ENCODE peak calls at places on chromosomes 1 and 21, in four cellular contexts. S, V, E and L are unnamed samples. For H3K4me1 and H3K36me3, the result is how much of the 10 kb centered on the place peaks cover.

GRCh38 chr1:202014060-202014459 is 3.7 kb downstream of the ELF3 start:
- DNase-seq in S (no peak), V (no peak), E (no peak), L (no peak)

GRCh38 chr1:228216371-228217320 is 8.8 kb downstream of the OBSCN start:
- DNase-seq in S (peak), V (peak), E (no peak), L (no peak)

GRCh38 chr1:35691571-35692220 is 27.0 kb downstream of the C1orf216 start:
- DNase-seq in S (no peak), V (no peak), E (no peak), L (no peak)

GRCh38 chr21:44874497-44875331 is 1.2 kb upstream of the PTTG1IP start:
- DNase-seq in S (peak), V (peak), E (no peak), L (no peak)

GRCh38 chr1:116874622-116875277 is 35.0 kb upstream of the PTGFRN start:
- DNase-seq in S (no peak), V (no peak), E (no peak), L (no peak)

GRCh38 chr1:53080041-53080440 is 18.0 kb downstream of the PODN start:
- DNase-seq in S (no peak), V (peak), E (no peak), L (no peak)

GRCh38 chr1:23407036-23407630 is 17.4 kb downstream of the TCEA3 start:
- DNase-seq in S (no peak), V (no peak), E (no peak), L (no peak)

GRCh38 chr1:112263464-112263863 is 132.6 kb upstream of the CTTNBP2NL start:
- DNase-seq in S (no peak), V (no peak), E (no peak), L (no peak)

GRCh38 chr1:54137532-54138061 is 15.2 kb downstream of the CDCP2 start:
- DNase-seq in S (no peak), V (no peak), E (no peak), L (no peak)

GRCh38 chr1:152743371-152744145 is 14.3 kb upstream of the KPRP start:
- DNase-seq in S (no peak), V (no peak), E (no peak), L (no peak)

GRCh38 chr21:23307065-23307464 is 2300.2 kb downstream of the MRPL39 start:
- DNase-seq in S (no peak), V (no peak), E (no peak), L (no peak)

GRCh38 chr21:20519076-20519475 is 479.1 kb upstream of the NCAM2 start:
- DNase-seq in S (no peak), V (no peak), E (no peak), L (no peak)

GRCh38 chr1:87024936-87025537 is 110.6 kb downstream of the HS2ST1 start:
- DNase-seq in S (no peak), V (no peak), E (no peak), L (peak)

GRCh38 chr1:91526496-91526895 is 25.8 kb downstream of the CDC7 start:
- DNase-seq in S (no peak), V (no peak), E (no peak), L (no peak)

GRCh38 chr1:101216623-101217022 is 20.2 kb upstream of the S1PR1 start:
- DNase-seq in S (no peak), V (no peak), E (no peak), L (no peak)

GRCh38 chr1:32249831-32250525 is 1.1 kb upstream of the LCK start:
- DNase-seq in S (peak), V (peak), E (no peak), L (no peak)

GRCh38 chr1:15277933-15278332 is 30.9 kb downstream of the FHAD1 start:
- DNase-seq in S (no peak), V (no peak), E (no peak), L (no peak)

GRCh38 chr21:32719085-32719484 is 8.7 kb downstream of the SYNJ1 start:
- DNase-seq in S (no peak), V (no peak), E (no peak), L (no peak)

GRCh38 chr1:178565586-178565985 is 52.7 kb downstream of the TEX35 start:
- DNase-seq in S (no peak), V (no peak), E (no peak), L (no peak)

GRCh38 chr1:192589813-192590212 is 14.2 kb downstream of the RGS1 start:
- DNase-seq in S (no peak), V (no peak), E (no peak), L (no peak)

GRCh38 chr1:154963643-154964042 is 2.1 kb upstream of the PYGO2 start:
- DNase-seq in S (no peak), V (peak), E (no peak), L (no peak)

GRCh38 chr1:29513357-29513756 is 277.0 kb downstream of the PTPRU start:
- DNase-seq in S (no peak), V (no peak), E (no peak), L (peak)

GRCh38 chr21:37636152-37636860 is 269.7 kb downstream of the DYRK1A start:
- DNase-seq in S (no peak), V (no peak), E (no peak), L (no peak)

GRCh38 chr1:220879090-220879508 is at the start of gene HLX:
- DNase-seq in S (peak), V (peak), E (peak), L (peak)

GRCh38 chr1:240194120-240194519 is 102.4 kb downstream of the FMN2 start:
- DNase-seq in S (no peak), V (no peak), E (no peak), L (no peak)

GRCh38 chr1:903721-904270 is 19.9 kb upstream of the SAMD11 start:
- DNase-seq in S (peak), V (peak), E (no peak), L (no peak)

GRCh38 chr1:8443558-8444194 is 125.8 kb downstream of the SLC45A1 start:
- DNase-seq in S (no peak), V (no peak), E (no peak), L (peak)

GRCh38 chr21:15141236-15141970 is 76.6 kb upstream of the NRIP1 start:
- DNase-seq in S (no peak), V (peak), E (no peak), L (no peak)

GRCh38 chr1:1429671-1430073 is 5.8 kb upstream of the VWA1 start:
- DNase-seq in S (no peak), V (peak), E (no peak), L (no peak)

GRCh38 chr1:109395602-109396512 is 1.9 kb downstream of the SORT1 start:
- DNase-seq in S (no peak), V (no peak), E (no peak), L (no peak)

GRCh38 chr21:25583370-25584133 is 23.7 kb downstream of the MRPL39 start:
- DNase-seq in S (no peak), V (no peak), E (no peak), L (no peak)

GRCh38 chr1:4180066-4180735 is 280.1 kb upstream of the C1orf174 start:
- DNase-seq in S (no peak), V (no peak), E (no peak), L (no peak)

GRCh38 chr1:3359346-3360157 is 94.9 kb upstream of the ARHGEF16 start:
- DNase-seq in S (no peak), V (no peak), E (no peak), L (no peak)

GRCh38 chr1:243421784-243422183 is 165.9 kb downstream of the SDCCAG8 start:
- DNase-seq in S (no peak), V (no peak), E (no peak), L (no peak)

GRCh38 chr1:222845763-222846162 is 30.9 kb downstream of the DISP1 start:
- DNase-seq in S (no peak), V (no peak), E (no peak), L (no peak)

GRCh38 chr1:198638441-198638840 is 399 bp upstream of the PTPRC start:
- DNase-seq in S (no peak), V (no peak), E (no peak), L (no peak)
- H3K4me1 ChIP-seq in S (under half), V (under half), E (under half), L (under half)

GRCh38 chr1:9749361-9749760 is 74.4 kb downstream of the CLSTN1 start:
- DNase-seq in S (no peak), V (no peak), E (no peak), L (no peak)

GRCh38 chr1:9746651-9747050 is 77.1 kb downstream of the CLSTN1 start:
- DNase-seq in S (no peak), V (no peak), E (no peak), L (no peak)

GRCh38 chr1:9755441-9755995 is 68.2 kb downstream of the CLSTN1 start:
- DNase-seq in S (no peak), V (no peak), E (no peak), L (no peak)

GRCh38 chr1:9753121-9753531 is 70.6 kb downstream of the CLSTN1 start:
- DNase-seq in S (no peak), V (no peak), E (no peak), L (no peak)

GRCh38 chr1:9751971-9752370 is 71.8 kb downstream of the CLSTN1 start:
- DNase-seq in S (no peak), V (no peak), E (no peak), L (no peak)
- H3K36me3 ChIP-seq in S (under half), V (under half), E (under half), L (under half)

DNA sequence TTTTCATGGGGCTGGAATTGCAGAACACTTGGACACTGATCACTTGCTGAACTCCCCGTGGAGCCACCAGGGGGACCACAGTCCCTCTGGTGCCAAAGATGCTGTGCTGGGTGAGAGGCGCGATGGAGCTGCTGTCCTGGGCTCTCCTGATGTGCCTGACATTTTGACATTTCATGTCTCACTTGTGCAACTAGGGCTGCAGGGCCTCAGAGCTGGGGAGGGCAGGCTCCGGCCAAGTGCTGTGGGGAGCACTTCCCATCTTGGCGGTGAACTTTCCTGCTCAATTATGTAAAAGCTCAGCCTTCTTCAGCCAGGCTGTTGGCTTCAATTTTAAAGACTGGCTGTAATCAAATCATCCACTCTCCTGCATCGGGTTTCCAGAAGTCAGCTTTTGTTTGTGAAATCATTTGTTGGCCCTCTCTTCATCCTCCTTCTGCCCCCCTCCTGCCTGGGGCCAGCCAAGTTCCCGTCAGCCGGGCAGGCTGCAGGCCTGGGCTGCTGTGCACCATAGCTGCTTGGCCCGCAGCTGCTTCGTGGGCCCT is 36.8 kb downstream of the KCNAB2 start:
- DNase-seq in S (no peak), V (no peak), E (no peak), L (peak)
- TF ChIP-seq CTCF in S (peak), V (no peak), E (no peak), L (no peak)

GRCh38 chr1:165854101-165854845 is 26.9 kb downstream of the UCK2 start:
- DNase-seq in S (peak), V (no peak), E (no peak), L (no peak)

GRCh38 chr1:165852896-165853295 is 25.5 kb downstream of the UCK2 start:
- DNase-seq in S (no peak), V (no peak), E (no peak), L (no peak)

GRCh38 chr1:165853528-165854075 is 26.2 kb downstream of the UCK2 start:
- DNase-seq in S (no peak), V (no peak), E (no peak), L (no peak)

GRCh38 chr1:165849336-165850133 is 22.1 kb downstream of the UCK2 start:
- DNase-seq in S (no peak), V (no peak), E (no peak), L (no peak)

DNA sequence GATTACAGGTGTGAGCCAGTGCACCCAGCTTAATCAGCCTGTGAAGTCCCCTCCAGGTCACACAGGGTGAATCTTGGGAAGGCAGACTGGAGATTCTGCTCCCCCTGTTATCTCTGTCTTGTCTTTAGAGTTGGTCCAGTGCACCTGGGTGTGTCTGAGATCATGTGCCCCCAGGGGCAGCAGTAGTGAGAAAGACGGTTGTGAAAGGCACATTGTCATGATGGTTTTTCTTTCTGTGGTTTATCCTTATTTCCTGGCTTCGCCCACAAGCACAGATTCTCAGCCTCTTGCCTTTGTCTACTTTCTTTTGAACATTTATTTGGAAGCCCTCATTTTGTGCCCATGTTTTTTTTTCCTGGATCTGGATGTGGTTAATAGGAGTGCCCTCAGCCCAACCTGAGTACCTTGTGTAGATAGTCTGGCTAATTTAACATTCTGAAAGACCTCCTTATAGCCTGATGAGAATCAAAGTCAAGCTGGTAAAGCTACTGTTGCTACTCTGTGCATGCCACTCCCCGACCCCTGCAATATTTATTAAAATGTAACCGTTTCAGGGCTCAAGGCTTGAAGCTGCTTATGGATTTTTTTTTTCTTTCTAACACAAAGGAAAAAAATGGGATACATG is 23.7 kb downstream of the UCK2 start:
- DNase-seq in S (no peak), V (no peak), E (no peak), L (no peak)
- H3K4me1 ChIP-seq in S (under half), V (under half), E (under half), L (under half)

DNA sequence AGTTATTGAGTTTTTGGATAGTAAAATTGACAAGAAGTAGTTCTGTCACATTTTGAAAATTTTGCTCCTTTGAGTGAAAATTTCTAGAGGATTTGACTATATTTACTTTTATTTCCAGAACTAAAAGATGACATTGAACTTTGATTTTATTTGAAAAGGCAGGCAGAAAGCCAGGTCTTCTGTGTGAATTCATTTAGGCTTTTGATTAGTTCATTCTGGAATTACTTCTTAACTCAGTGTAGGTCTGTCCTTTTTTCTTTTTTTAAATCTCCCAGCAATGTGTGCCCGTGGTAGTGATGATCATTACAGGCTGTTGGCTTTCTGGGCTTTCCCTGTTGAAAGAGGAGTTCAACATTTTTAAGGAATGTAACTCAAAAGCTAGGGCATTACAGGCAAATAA is 53.8 kb downstream of the MACO1 start:
- DNase-seq in S (no peak), V (no peak), E (no peak), L (no peak)
- H3K36me3 ChIP-seq in S (under half), V (under half), E (under half), L (under half)

GRCh38 chr1:30912203-30912602 is 3.6 kb upstream of the SDC3 start:
- DNase-seq in S (no peak), V (peak), E (no peak), L (no peak)

GRCh38 chr1:30912913-30913652 is 4.5 kb upstream of the SDC3 start:
- DNase-seq in S (peak), V (peak), E (peak), L (no peak)

GRCh38 chr1:30908446-30908885 is at the start of gene SDC3:
- DNase-seq in S (no peak), V (peak), E (no peak), L (no peak)

GRCh38 chr1:30908886-30909777 is 574 bp upstream of the SDC3 start:
- DNase-seq in S (no peak), V (peak), E (no peak), L (no peak)

GRCh38 chr1:30911061-30911954 is 2.8 kb upstream of the SDC3 start:
- DNase-seq in S (peak), V (peak), E (peak), L (peak)
- TF ChIP-seq CTCF in S (peak), V (peak), E (peak), L (peak)

DNA sequence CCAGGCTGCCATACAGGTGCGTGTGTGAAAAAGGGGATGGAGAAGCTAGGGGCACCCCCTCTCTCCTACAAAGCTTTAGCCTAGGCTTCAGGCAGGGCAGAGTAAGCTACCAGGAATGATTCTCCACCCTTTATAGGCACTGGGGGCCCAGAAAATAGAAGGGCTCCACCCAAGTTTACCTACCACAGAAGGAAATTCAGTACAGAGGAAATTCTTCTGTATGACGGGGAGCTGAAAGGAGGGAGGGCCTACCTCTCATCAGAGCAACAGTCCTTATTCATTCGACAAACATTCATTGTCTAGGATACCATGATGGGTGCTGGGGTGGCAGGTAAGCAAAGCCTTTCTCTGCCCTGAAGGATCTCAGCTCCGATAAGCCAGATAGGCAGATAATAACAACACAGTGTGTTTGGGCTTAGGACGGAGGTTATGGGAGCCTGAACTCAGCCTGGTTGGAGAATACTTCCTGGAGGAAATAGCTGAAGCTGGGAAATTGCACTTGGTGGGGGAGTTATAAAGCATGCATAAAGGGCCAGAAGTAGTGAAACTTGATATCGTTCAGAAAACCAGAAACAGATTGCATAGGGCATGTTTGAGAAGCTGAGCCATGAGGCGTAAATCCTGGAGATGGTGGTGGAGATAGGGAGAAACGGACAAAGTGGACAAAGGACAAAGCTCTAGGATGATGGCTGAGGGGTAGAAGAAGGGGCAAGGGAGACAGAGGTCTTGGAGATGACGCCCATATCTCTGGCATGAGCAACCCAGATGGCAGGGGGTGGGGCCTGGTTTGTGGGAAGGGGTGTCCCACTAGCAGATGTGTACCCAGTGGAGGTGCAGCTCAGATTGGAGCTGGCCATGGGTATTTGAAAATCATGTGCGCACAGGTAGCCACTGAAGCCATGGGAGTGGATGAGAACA is 5.3 kb upstream of the P3R3URF start:
- DNase-seq in S (no peak), V (no peak), E (no peak), L (no peak)
- H3K4me1 ChIP-seq in S (under half), V (under half), E (under half), L (under half)